ENCODE peak calls at places on chromosomes 5 and 9, in six cellular contexts. O, P, L, S, J and R are unnamed samples.

GRCh38 chr9:71285191-71285656 is 163.8 kb upstream of the TRPM3 start:
- DNase-seq in O (no peak), P (peak; percentile 28), L (peak; percentile 7), S (no peak), J (no peak), R (no peak)

GRCh38 chr5:129400395-129400983 is 59.6 kb upstream of the ADAMTS19 start:
- DNase-seq in O (no peak), P (no peak), L (no peak), S (no peak), J (no peak), R (no peak)

GRCh38 chr5:81203729-81204128 is 29.4 kb upstream of the CKMT2 start:
- DNase-seq in O (no peak), P (no peak), L (no peak), S (no peak), J (no peak), R (no peak)

GRCh38 chr5:5080790-5081189 is 59.3 kb upstream of the ADAMTS16 start:
- DNase-seq in O (no peak), P (no peak), L (no peak), S (no peak), J (no peak), R (no peak)

GRCh38 chr9:2465921-2466460 is 155.6 kb upstream of the VLDLR start:
- DNase-seq in O (no peak), P (no peak), L (no peak), S (no peak), J (no peak), R (no peak)

GRCh38 chr5:136000147-136000546 is 28.6 kb upstream of the TGFBI start:
- DNase-seq in O (no peak), P (no peak), L (no peak), S (no peak), J (no peak), R (no peak)

GRCh38 chr5:77394064-77394716 is 97.9 kb downstream of the WDR41 start:
- DNase-seq in O (no peak), P (no peak), L (no peak), S (no peak), J (no peak), R (no peak)

GRCh38 chr9:137642892-137643291 is 24.1 kb downstream of the EHMT1 start:
- DNase-seq in O (no peak), P (no peak), L (no peak), S (no peak), J (no peak), R (no peak)

GRCh38 chr9:26870292-26870691 is 22.3 kb downstream of the CAAP1 start:
- DNase-seq in O (no peak), P (no peak), L (no peak), S (no peak), J (no peak), R (no peak)

GRCh38 chr5:172280937-172281336 is 2.6 kb downstream of the UBTD2 start:
- DNase-seq in O (no peak), P (no peak), L (no peak), S (no peak), J (no peak), R (no peak)

GRCh38 chr5:9192286-9192685 is 353.6 kb downstream of the SEMA5A start:
- DNase-seq in O (no peak), P (no peak), L (no peak), S (no peak), J (no peak), R (no peak)

GRCh38 chr9:137106662-137107292 is 7.8 kb downstream of the DPP7 start:
- DNase-seq in O (no peak), P (no peak), L (no peak), S (no peak), J (no peak), R (no peak)

GRCh38 chr5:158943057-158943456 is 156.7 kb downstream of the EBF1 start:
- DNase-seq in O (no peak), P (peak; percentile 25), L (no peak), S (no peak), J (no peak), R (no peak)

GRCh38 chr5:502325-503079 is 21.7 kb downstream of the SLC9A3 start:
- DNase-seq in O (no peak), P (no peak), L (no peak), S (no peak), J (no peak), R (no peak)